ENCODE peak calls at places on chromosomes 1 and 21, in eight cellular contexts. Z is RKO; M is NCI-H1048; R is stimulated activated effector memory CD8-positive, alpha-beta T cell treated with anti-CD3 and anti-CD28 coated beads, Interleukin-12 subunit alpha, Interleukin-12 subunit beta, amount 100 ng/mL, for 72 hours; U is dorsolateral prefrontal cortex; X is activated CD4-positive, alpha-beta T cell treated with anti-CD3 and anti-CD28 coated beads for 24 hours; D is left colon; G is Daoy. C is an unnamed sample.

GRCh38 chr1:31626451-31627202 is 9.1 kb downstream of the HCRTR1 start:
- DNase-seq in Z (no peak), M (no peak), R (no peak), U (no peak), X (no peak), D (no peak), G (peak), C (no peak)

GRCh38 chr1:109632671-109633346 is 13.2 kb downstream of the AMPD2 start:
- DNase-seq in Z (no peak), M (no peak), R (peak), U (peak), X (no peak), D (peak), G (no peak), C (no peak)

GRCh38 chr1:114034561-114035303 is 55.5 kb downstream of the OLFML3 start:
- DNase-seq in Z (no peak), M (no peak), R (no peak), U (no peak), X (no peak), D (no peak), G (peak), C (no peak)

GRCh38 chr1:7422966-7423365 is 348.1 kb upstream of the VAMP3 start:
- DNase-seq in Z (no peak), M (no peak), R (no peak), U (peak), X (no peak), D (no peak), G (no peak), C (no peak)

GRCh38 chr21:27424601-27425000 is 457.7 kb upstream of the ADAMTS5 start:
- DNase-seq in Z (no peak), M (no peak), R (no peak), U (no peak), X (no peak), D (no peak), G (peak), C (no peak)

GRCh38 chr21:43585924-43586411 is 73.3 kb downstream of the HSF2BP start:
- DNase-seq in Z (peak), M (peak), R (no peak), U (no peak), X (no peak), D (no peak), G (peak), C (peak)

GRCh38 chr1:232383455-232384074 is 246.4 kb downstream of the SIPA1L2 start:
- DNase-seq in Z (no peak), M (no peak), R (no peak), U (no peak), X (no peak), D (no peak), G (peak), C (peak)

GRCh38 chr1:6497215-6497866 is 5.9 kb upstream of the PLEKHG5 start:
- DNase-seq in Z (peak), M (no peak), R (peak), U (peak), X (peak), D (peak), G (peak), C (peak)

GRCh38 chr1:76562292-76562691 is 305.0 kb upstream of the ST6GALNAC5 start:
- DNase-seq in Z (no peak), M (no peak), R (no peak), U (no peak), X (no peak), D (no peak), G (no peak), C (no peak)

GRCh38 chr1:5265416-5266075 is 611.1 kb downstream of the AJAP1 start:
- DNase-seq in Z (no peak), M (no peak), R (no peak), U (no peak), X (no peak), D (no peak), G (no peak), C (no peak)

GRCh38 chr1:16724718-16725438 is 15.4 kb upstream of the RNU1-4 start:
- DNase-seq in Z (no peak), M (no peak), R (peak), U (no peak), X (no peak), D (peak), G (peak), C (no peak)

GRCh38 chr1:163275222-163275621 is 46.5 kb upstream of the NUF2 start:
- DNase-seq in Z (no peak), M (no peak), R (no peak), U (no peak), X (no peak), D (no peak), G (no peak), C (no peak)

GRCh38 chr1:177983824-177984528 is 14.1 kb upstream of the SEC16B start:
- DNase-seq in Z (peak), M (no peak), R (no peak), U (peak), X (no peak), D (no peak), G (peak), C (peak)

GRCh38 chr1:82153282-82153630 is 352.5 kb downstream of the ADGRL2 start:
- DNase-seq in Z (no peak), M (no peak), R (no peak), U (no peak), X (no peak), D (no peak), G (no peak), C (no peak)

GRCh38 chr1:36851087-36851486 is 183.2 kb downstream of the GRIK3 start:
- DNase-seq in Z (no peak), M (no peak), R (no peak), U (no peak), X (no peak), D (no peak), G (no peak), C (no peak)

GRCh38 chr1:234062166-234062565 is 157.7 kb downstream of the SLC35F3 start:
- DNase-seq in Z (no peak), M (no peak), R (no peak), U (no peak), X (no peak), D (no peak), G (peak), C (peak)

GRCh38 chr1:184021666-184022198 is 15.8 kb downstream of the COLGALT2 start:
- DNase-seq in Z (no peak), M (no peak), R (no peak), U (no peak), X (no peak), D (no peak), G (no peak), C (no peak)

GRCh38 chr1:17189632-17190525 is 15.0 kb upstream of the PADI1 start:
- DNase-seq in Z (no peak), M (no peak), R (no peak), U (peak), X (no peak), D (no peak), G (peak), C (peak)

GRCh38 chr1:206864939-206865671 is at the start of gene IL20:
- DNase-seq in Z (peak), M (peak), R (peak), U (peak), X (peak), D (peak), G (peak), C (peak)

GRCh38 chr1:74771913-74772515 is 39.1 kb downstream of the TYW3 start:
- DNase-seq in Z (peak), M (peak), R (no peak), U (no peak), X (no peak), D (no peak), G (peak), C (peak)

C was measured in RWPE1.